ENCODE peak calls at places on chromosomes 1 and 21, in eight cellular contexts. V is CD8-positive, alpha-beta T cell; K is neural crest cell; R is brain microvascular endothelial cell; N is BE2C; T is A549; A is activated B cell treated with CpG ODN at 0.5 μM for 24 hours; I is WTC11. Z is an unnamed sample.

GRCh38 chr1:80457409-80457808 is 1343.3 kb upstream of the ADGRL2 start:
- DNase-seq in V (no peak), K (no peak), R (no peak), N (no peak), T (no peak), A (no peak), I (no peak), Z (no peak)

GRCh38 chr1:31802190-31803150 is 13.4 kb downstream of the SPOCD1 start:
- DNase-seq in V (no peak), K (no peak), R (no peak), N (no peak), T (no peak), A (no peak), I (no peak), Z (no peak)

GRCh38 chr1:161817155-161817730 is 51.1 kb downstream of the ATF6 start:
- DNase-seq in V (no peak), K (no peak), R (no peak), N (no peak), T (no peak), A (no peak), I (no peak), Z (no peak)

GRCh38 chr1:12604114-12604874 is 13.7 kb downstream of the DHRS3 start:
- DNase-seq in V (peak), K (no peak), R (peak), N (peak), T (peak), A (no peak), I (no peak), Z (no peak)

GRCh38 chr1:92085727-92086126 is 5.6 kb downstream of the BTBD8 start:
- DNase-seq in V (no peak), K (no peak), R (no peak), N (no peak), T (no peak), A (no peak), I (no peak), Z (no peak)

GRCh38 chr1:219567341-219567947 is 45.5 kb downstream of the ZC3H11B start:
- DNase-seq in V (no peak), K (no peak), R (peak), N (no peak), T (no peak), A (no peak), I (no peak), Z (no peak)

GRCh38 chr1:19392221-19392620 is 80.1 kb downstream of the SLC66A1 start:
- DNase-seq in V (no peak), K (no peak), R (no peak), N (no peak), T (no peak), A (no peak), I (no peak), Z (no peak)

GRCh38 chr1:149936076-149936991 is at the start of gene MTMR11:
- DNase-seq in V (no peak), K (no peak), R (no peak), N (no peak), T (peak), A (no peak), I (no peak), Z (no peak)

GRCh38 chr1:204323887-204324286 is 35.8 kb downstream of the PLEKHA6 start:
- DNase-seq in V (no peak), K (no peak), R (peak), N (no peak), T (peak), A (no peak), I (no peak), Z (no peak)

GRCh38 chr1:69055223-69055622 is 512.5 kb upstream of the LRRC7 start:
- DNase-seq in V (no peak), K (no peak), R (no peak), N (no peak), T (no peak), A (no peak), I (no peak), Z (no peak)

GRCh38 chr21:32448803-32449594 is 36.5 kb downstream of the EVA1C start:
- DNase-seq in V (no peak), K (no peak), R (peak), N (no peak), T (no peak), A (no peak), I (no peak), Z (no peak)

GRCh38 chr1:235011599-235012435 is 116.8 kb downstream of the TOMM20 start:
- DNase-seq in V (peak), K (no peak), R (peak), N (peak), T (peak), A (peak), I (no peak), Z (peak)

GRCh38 chr1:53559854-53560571 is 100.8 kb downstream of the DMRTB1 start:
- DNase-seq in V (no peak), K (no peak), R (no peak), N (no peak), T (no peak), A (no peak), I (peak), Z (no peak)

GRCh38 chr1:40310983-40311642 is 6.0 kb downstream of the COL9A2 start:
- DNase-seq in V (no peak), K (no peak), R (no peak), N (no peak), T (no peak), A (no peak), I (peak), Z (no peak)

DNA sequence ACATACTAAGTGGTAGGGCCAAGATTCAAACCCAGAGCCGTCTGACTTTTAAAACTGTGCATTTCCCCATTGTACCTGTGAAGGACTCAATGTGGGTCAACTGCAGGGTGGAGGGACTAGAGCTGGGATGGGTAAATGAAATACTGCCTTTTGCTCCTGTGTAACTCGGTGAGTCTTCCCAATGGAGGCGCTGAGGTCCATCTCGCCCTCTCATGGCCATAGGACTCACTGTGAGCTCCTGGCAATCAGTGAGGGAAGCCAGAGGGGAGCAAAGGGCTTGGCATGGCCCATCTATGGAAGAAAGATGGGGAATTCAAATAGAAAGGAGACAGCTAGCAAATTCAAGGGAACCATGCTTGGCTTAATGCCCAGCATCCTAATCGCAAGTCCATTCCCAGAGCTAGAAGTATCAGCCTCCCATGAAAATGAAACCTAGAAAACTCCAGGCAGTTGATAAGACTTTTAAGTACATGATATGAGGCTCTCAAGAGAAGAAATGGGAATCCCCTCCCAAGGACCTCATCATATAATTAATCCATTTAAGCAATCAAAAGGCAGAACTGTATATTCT is 25.4 kb upstream of the CGN start:
- DNase-seq in V (no peak), K (no peak), R (peak), N (peak), T (no peak), A (no peak), I (peak), Z (no peak)
- TF ChIP-seq CTCF in V (no peak), K (no peak), R (no peak), N (no peak), T (no peak), A (no peak), I (no peak), Z (no peak)

GRCh38 chr21:29376556-29376955 is 77.8 kb downstream of the BACH1 start:
- DNase-seq in V (peak), K (peak), R (peak), N (peak), T (peak), A (peak), I (peak), Z (peak)
- TF ChIP-seq CTCF in V (peak), K (peak), R (peak), N (peak), T (peak), A (no peak), I (peak), Z (peak)

GRCh38 chr1:6473974-6474814 is 8.2 kb upstream of the TNFRSF25 start:
- DNase-seq in V (no peak), K (no peak), R (no peak), N (no peak), T (no peak), A (no peak), I (peak), Z (no peak)

GRCh38 chr1:6471969-6472368 is 6.0 kb upstream of the TNFRSF25 start:
- DNase-seq in V (no peak), K (no peak), R (no peak), N (no peak), T (no peak), A (no peak), I (no peak), Z (no peak)

GRCh38 chr1:6473156-6473555 is 7.2 kb upstream of the TNFRSF25 start:
- DNase-seq in V (no peak), K (no peak), R (no peak), N (no peak), T (no peak), A (no peak), I (peak), Z (no peak)

GRCh38 chr1:6471086-6471841 is 5.3 kb upstream of the TNFRSF25 start:
- DNase-seq in V (no peak), K (no peak), R (no peak), N (no peak), T (no peak), A (no peak), I (peak), Z (no peak)

GRCh38 chr1:6472391-6472790 is 6.4 kb upstream of the TNFRSF25 start:
- DNase-seq in V (no peak), K (no peak), R (no peak), N (no peak), T (no peak), A (no peak), I (peak), Z (no peak)
- TF ChIP-seq CTCF in V (no peak), K (peak), R (peak), N (no peak), T (peak), A (no peak), I (peak), Z (peak)

GRCh38 chr1:64396817-64397216 is 73.1 kb upstream of the CACHD1 start:
- DNase-seq in V (no peak), K (no peak), R (no peak), N (no peak), T (no peak), A (no peak), I (peak), Z (no peak)
- TF ChIP-seq CTCF in V (no peak), K (no peak), R (peak), N (no peak), T (no peak), A (no peak), I (no peak), Z (no peak)

GRCh38 chr1:203055166-203055799 is 29.0 kb downstream of the PPFIA4 start:
- DNase-seq in V (no peak), K (peak), R (no peak), N (peak), T (peak), A (no peak), I (peak), Z (no peak)
- TF ChIP-seq CTCF in V (no peak), K (no peak), R (peak), N (peak), T (no peak), A (no peak), I (no peak), Z (no peak)

GRCh38 chr1:9181990-9182783 is 52.4 kb upstream of the H6PD start:
- DNase-seq in V (no peak), K (no peak), R (no peak), N (no peak), T (no peak), A (no peak), I (peak), Z (peak)
- TF ChIP-seq CTCF in V (no peak), K (peak), R (no peak), N (no peak), T (peak), A (no peak), I (no peak), Z (peak)

GRCh38 chr21:44516828-44517174 is 23.2 kb downstream of the KRTAP10-1 start:
- DNase-seq in V (no peak), K (no peak), R (no peak), N (no peak), T (no peak), A (no peak), I (no peak), Z (no peak)

GRCh38 chr21:44514218-44514520 is 25.8 kb downstream of the KRTAP10-1 start:
- DNase-seq in V (no peak), K (no peak), R (no peak), N (no peak), T (no peak), A (no peak), I (no peak), Z (no peak)

GRCh38 chr21:44514746-44515358 is 25.1 kb downstream of the KRTAP10-1 start:
- DNase-seq in V (no peak), K (no peak), R (no peak), N (no peak), T (no peak), A (no peak), I (no peak), Z (no peak)

GRCh38 chr21:44516342-44516741 is 23.7 kb downstream of the KRTAP10-1 start:
- DNase-seq in V (peak), K (no peak), R (no peak), N (no peak), T (no peak), A (no peak), I (no peak), Z (no peak)

GRCh38 chr21:44515359-44516165 is 24.4 kb downstream of the KRTAP10-1 start:
- DNase-seq in V (peak), K (no peak), R (no peak), N (no peak), T (no peak), A (no peak), I (no peak), Z (no peak)
- TF ChIP-seq CTCF in V (no peak), K (no peak), R (no peak), N (no peak), T (no peak), A (no peak), I (no peak), Z (no peak)

GRCh38 chr1:75233302-75233929 is 99.2 kb downstream of the LHX8 start:
- DNase-seq in V (no peak), K (no peak), R (peak), N (no peak), T (peak), A (no peak), I (no peak), Z (peak)
- TF ChIP-seq CTCF in V (peak), K (peak), R (peak), N (peak), T (peak), A (peak), I (peak), Z (peak)

DNA sequence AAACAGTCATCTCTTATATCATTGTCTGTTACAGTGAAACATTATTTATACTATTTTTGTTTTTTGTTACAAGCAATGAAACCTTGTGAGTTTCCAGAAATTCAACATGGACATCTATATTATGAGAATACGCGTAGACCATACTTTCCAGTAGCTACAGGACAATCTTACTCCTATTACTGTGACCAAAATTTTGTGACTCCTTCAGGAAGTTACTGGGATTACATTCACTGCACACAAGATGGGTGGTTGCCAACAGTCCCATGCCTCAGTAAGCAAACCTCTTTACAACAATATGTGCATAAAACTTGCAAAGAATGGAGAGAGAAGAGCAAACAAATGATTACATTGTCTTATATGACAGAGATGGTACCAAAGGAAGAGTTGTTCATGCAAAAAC is 22.4 kb downstream of the CFHR4 start:
- DNase-seq in V (no peak), K (no peak), R (peak), N (no peak), T (no peak), A (no peak), I (no peak), Z (no peak)
- TF ChIP-seq CTCF in V (no peak), K (peak), R (peak), N (peak), T (no peak), A (no peak), I (no peak), Z (no peak)

GRCh38 chr1:59703226-59703917 is 111.4 kb upstream of the HOOK1 start:
- DNase-seq in V (no peak), K (no peak), R (peak), N (no peak), T (no peak), A (no peak), I (no peak), Z (no peak)

GRCh38 chr1:59703918-59704378 is 110.8 kb upstream of the HOOK1 start:
- DNase-seq in V (no peak), K (no peak), R (no peak), N (no peak), T (no peak), A (no peak), I (no peak), Z (no peak)

GRCh38 chr1:59707216-59707615 is 107.5 kb upstream of the HOOK1 start:
- DNase-seq in V (no peak), K (no peak), R (peak), N (no peak), T (peak), A (no peak), I (no peak), Z (no peak)

GRCh38 chr1:59705849-59706599 is 108.7 kb upstream of the HOOK1 start:
- DNase-seq in V (no peak), K (no peak), R (peak), N (no peak), T (no peak), A (no peak), I (no peak), Z (no peak)

DNA sequence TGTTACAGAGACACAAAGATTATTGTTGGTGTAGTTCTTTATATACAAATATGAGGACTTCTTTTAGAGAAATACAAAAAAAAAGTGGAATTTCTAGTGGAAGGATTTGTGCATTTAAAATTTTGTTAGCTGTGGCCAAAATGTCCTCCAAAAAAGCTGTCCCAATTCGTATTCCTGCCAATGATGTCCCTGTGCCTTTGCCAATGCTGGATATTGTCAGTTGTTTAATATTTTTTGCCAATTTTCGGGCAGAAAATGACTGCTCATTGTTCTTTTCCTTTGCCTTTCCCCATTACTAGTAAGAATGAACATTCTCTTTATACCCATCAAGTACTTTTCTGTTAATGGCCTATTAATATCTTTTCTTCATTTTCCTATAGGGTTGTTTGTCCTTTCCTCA is 110.0 kb upstream of the HOOK1 start:
- DNase-seq in V (no peak), K (no peak), R (no peak), N (no peak), T (no peak), A (no peak), I (no peak), Z (no peak)
- TF ChIP-seq CTCF in V (no peak), K (no peak), R (no peak), N (no peak), T (no peak), A (no peak), I (no peak), Z (no peak)